ENCODE peak calls at places on chromosomes 16 and 17, in seven cellular contexts. F, Z, D, T, U, P and C are unnamed samples.
A peak's percentile ranks its signal among the peaks of the same experiment; 100 is the strongest.

GRCh38 chr16:85902366-85903155 is 3.6 kb downstream of the IRF8 start:
- DNase-seq in F (no peak), Z (peak; percentile 39), D (no peak), T (no peak), U (peak; percentile 91), P (no peak), C (no peak)

GRCh38 chr16:85518398-85519049 is 94.6 kb upstream of the GSE1 start:
- DNase-seq in F (no peak), Z (no peak), D (no peak), T (no peak), U (no peak), P (no peak), C (no peak)

GRCh38 chr16:85641305-85641704 is 28.2 kb downstream of the GSE1 start:
- DNase-seq in F (no peak), Z (no peak), D (no peak), T (no peak), U (no peak), P (no peak), C (no peak)

GRCh38 chr17:41415833-41416335 is 8.5 kb downstream of the KRT37 start:
- DNase-seq in F (peak; percentile 69), Z (no peak), D (no peak), T (peak; percentile 55), U (no peak), P (peak; percentile 74), C (peak; percentile 66)

GRCh38 chr17:39739020-39739884 is 1.5 kb downstream of the GRB7 start:
- DNase-seq in F (no peak), Z (peak; percentile 89), D (peak; percentile 93), T (no peak), U (peak; percentile 90), P (no peak), C (peak; percentile 69)

GRCh38 chr17:3935825-3936355 is 19.6 kb upstream of the P2RX1 start:
- DNase-seq in F (peak; percentile 67), Z (no peak), D (no peak), T (peak; percentile 76), U (no peak), P (no peak), C (no peak)

GRCh38 chr17:2909164-2909852 is 113.1 kb downstream of the RAP1GAP2 start:
- DNase-seq in F (no peak), Z (no peak), D (no peak), T (no peak), U (peak; percentile 56), P (no peak), C (no peak)

GRCh38 chr17:80123791-80124190 is 22.4 kb downstream of the GAA start:
- DNase-seq in F (peak; percentile 80), Z (peak; percentile 25), D (peak; percentile 82), T (peak; percentile 75), U (no peak), P (no peak), C (no peak)

GRCh38 chr17:44350733-44351226 is 5.7 kb downstream of the GRN start:
- DNase-seq in F (peak; percentile 73), Z (peak; percentile 75), D (no peak), T (peak; percentile 44), U (peak; percentile 86), P (peak; percentile 59), C (no peak)

GRCh38 chr16:49592507-49593422 is 219.2 kb downstream of the C16orf78 start:
- DNase-seq in F (peak; percentile 26), Z (peak; percentile 30), D (no peak), T (peak; percentile 7), U (peak; percentile 51), P (no peak), C (no peak)

GRCh38 chr17:50353600-50354195 is 7.8 kb downstream of the XYLT2 start:
- DNase-seq in F (peak; percentile 18), Z (peak; percentile 25), D (no peak), T (no peak), U (no peak), P (no peak), C (no peak)

GRCh38 chr17:3894927-3895343 is 2.1 kb upstream of the CAMKK1 start:
- DNase-seq in F (peak; percentile 59), Z (peak; percentile 68), D (peak; percentile 48), T (peak; percentile 47), U (no peak), P (no peak), C (no peak)

GRCh38 chr17:38602862-38603785 is 2.6 kb downstream of the SRCIN1 start:
- DNase-seq in F (no peak), Z (no peak), D (no peak), T (no peak), U (no peak), P (no peak), C (no peak)

GRCh38 chr16:53870831-53871230 is 166.9 kb downstream of the FTO start:
- DNase-seq in F (no peak), Z (no peak), D (no peak), T (no peak), U (no peak), P (no peak), C (no peak)

GRCh38 chr16:53878216-53878615 is 174.3 kb downstream of the FTO start:
- DNase-seq in F (no peak), Z (no peak), D (no peak), T (no peak), U (no peak), P (no peak), C (no peak)

GRCh38 chr16:53876811-53877210 is 172.9 kb downstream of the FTO start:
- DNase-seq in F (no peak), Z (no peak), D (no peak), T (no peak), U (no peak), P (no peak), C (no peak)

DNA sequence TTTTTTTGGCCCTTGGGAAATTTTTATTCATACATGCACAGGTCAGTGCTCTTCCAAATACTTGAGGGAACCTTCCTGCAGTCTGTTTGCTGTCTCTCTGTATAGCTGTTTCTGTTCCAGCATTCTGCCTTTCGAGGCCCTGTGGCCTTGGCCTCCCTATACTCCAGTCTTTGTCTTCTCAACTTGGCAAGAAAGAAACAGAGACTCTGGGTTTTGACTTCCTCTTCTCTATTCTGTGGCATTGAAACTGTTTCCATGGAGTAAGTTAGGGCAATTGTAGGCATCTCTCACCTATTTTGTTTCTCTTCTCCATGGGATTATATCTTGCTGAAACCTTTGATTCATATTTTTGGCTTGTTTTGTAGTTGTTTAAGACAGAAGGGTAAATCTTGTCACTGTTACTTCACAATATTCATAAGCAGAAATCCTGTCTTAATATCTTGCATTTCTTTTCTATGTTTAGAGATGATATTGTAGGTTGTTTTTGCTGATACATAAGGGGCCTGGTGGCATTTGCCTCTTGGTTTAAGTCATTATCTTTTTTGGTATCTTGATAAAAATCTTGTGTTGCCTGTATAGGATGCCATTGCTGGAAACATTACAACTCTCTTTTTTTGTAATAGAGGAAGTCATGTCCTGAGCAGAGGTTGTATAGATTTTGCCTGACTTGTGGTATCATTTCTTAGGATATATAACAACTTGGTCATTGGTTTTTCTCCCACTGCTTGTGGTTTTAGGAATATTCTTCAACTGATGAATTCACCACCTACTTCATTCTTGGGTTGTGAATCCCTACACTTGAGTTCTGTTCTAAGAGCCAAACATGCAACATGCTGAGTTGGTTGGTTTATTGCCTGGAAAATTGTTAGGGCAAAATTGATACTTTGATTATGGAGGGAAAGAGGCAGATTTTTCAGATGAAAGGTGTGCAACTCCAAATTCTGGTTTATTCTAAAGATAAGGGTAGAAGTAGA is 168.6 kb downstream of the FTO start:
- DNase-seq in F (no peak), Z (no peak), D (no peak), T (peak; percentile 93), U (no peak), P (no peak), C (no peak)
- TF ChIP-seq POLR2A in F (no peak), Z (no peak), D (no peak), T (no peak), U (no peak), P (no peak), C (no peak)

GRCh38 chr17:75721463-75722011 is 278 bp downstream of the ITGB4 start:
- DNase-seq in F (no peak), Z (peak; percentile 57), D (no peak), T (no peak), U (no peak), P (no peak), C (no peak)

GRCh38 chr17:75722076-75722475 is 817 bp downstream of the ITGB4 start:
- DNase-seq in F (no peak), Z (peak; percentile 61), D (no peak), T (no peak), U (peak; percentile 70), P (no peak), C (no peak)

GRCh38 chr17:75724016-75725003 is 3.1 kb downstream of the ITGB4 start:
- DNase-seq in F (no peak), Z (no peak), D (no peak), T (no peak), U (no peak), P (no peak), C (no peak)

GRCh38 chr17:75723201-75723930 is 2.1 kb downstream of the ITGB4 start:
- DNase-seq in F (no peak), Z (peak; percentile 77), D (no peak), T (no peak), U (peak; percentile 89), P (no peak), C (no peak)

GRCh38 chr17:75722542-75723095 is 1.4 kb downstream of the ITGB4 start:
- DNase-seq in F (no peak), Z (no peak), D (no peak), T (no peak), U (no peak), P (no peak), C (no peak)
- H3K27ac ChIP-seq in F (no peak overlapping the region), Z (peak overlapping the region; percentile 90), D (peak overlapping the region; percentile 94), T (no peak overlapping the region), U (peak overlapping the region; percentile 94), P (no peak overlapping the region), C (peak overlapping the region; percentile 30)

GRCh38 chr17:7589891-7590611 is at the start of gene SOX15:
- DNase-seq in F (no peak), Z (no peak), D (no peak), T (peak; percentile 57), U (no peak), P (no peak), C (no peak)

GRCh38 chr17:7587831-7588230 is 2.1 kb downstream of the SOX15 start:
- DNase-seq in F (no peak), Z (no peak), D (no peak), T (no peak), U (no peak), P (no peak), C (peak; percentile 64)

GRCh38 chr17:7588553-7589203 is 1.2 kb downstream of the SOX15 start:
- DNase-seq in F (no peak), Z (no peak), D (no peak), T (no peak), U (no peak), P (no peak), C (peak; percentile 39)

GRCh38 chr17:7590743-7591142 is 849 bp upstream of the SOX15 start:
- DNase-seq in F (peak; percentile 53), Z (no peak), D (no peak), T (peak; percentile 70), U (no peak), P (no peak), C (no peak)

GRCh38 chr17:7589204-7589868 is 558 bp downstream of the SOX15 start:
- DNase-seq in F (peak; percentile 88), Z (peak; percentile 86), D (peak; percentile 79), T (peak; percentile 83), U (peak; percentile 89), P (peak; percentile 89), C (peak; percentile 88)
- H3K4me3 ChIP-seq in F (no peak overlapping the region), Z (peak overlapping the region; percentile 48), D (peak overlapping the region; percentile 32), T (no peak overlapping the region), U (peak overlapping the region; percentile 47), P (peak overlapping the region; percentile 67), C (peak overlapping the region; percentile 57)

GRCh38 chr17:51957746-51958145 is 200.8 kb downstream of the CA10 start:
- DNase-seq in F (no peak), Z (no peak), D (no peak), T (no peak), U (no peak), P (no peak), C (no peak)

GRCh38 chr17:51951737-51952136 is 206.8 kb downstream of the CA10 start:
- DNase-seq in F (no peak), Z (no peak), D (no peak), T (no peak), U (no peak), P (no peak), C (no peak)

GRCh38 chr17:51955245-51955644 is 203.3 kb downstream of the CA10 start:
- DNase-seq in F (no peak), Z (no peak), D (no peak), T (no peak), U (no peak), P (no peak), C (no peak)
- TF ChIP-seq POLR2A in F (no peak), Z (no peak), D (no peak), T (no peak), U (no peak), P (no peak), C (no peak)